ENCODE peak calls at places on chromosomes 3 and 15, in seven cellular contexts. C is HFFc6, Z is fibroblast of lung, M is cardiac muscle cell, P is uterus, D is AG09319, A is fibroblast of pulmonary artery. Y is an unnamed sample.

GRCh38 chr3:135103913-135104312 is 308.9 kb downstream of the EPHB1 start:
- DNase-seq in C (no peak), Z (no peak), M (no peak), P (no peak), D (no peak), A (no peak), Y (no peak)

GRCh38 chr15:69880616-69881309 is 217.0 kb downstream of the TLE3 start:
- DNase-seq in C (no peak), Z (no peak), M (no peak), P (no peak), D (no peak), A (no peak), Y (no peak)

GRCh38 chr15:75673426-75674247 is 25.9 kb downstream of the SNX33 start:
- DNase-seq in C (peak), Z (peak), M (peak), P (peak), D (peak), A (peak), Y (peak)

GRCh38 chr3:124119056-124119721 is 127.3 kb upstream of the ROPN1 start:
- DNase-seq in C (peak), Z (peak), M (peak), P (peak), D (no peak), A (peak), Y (no peak)

GRCh38 chr15:83404143-83404542 is 43.0 kb upstream of the SH3GL3 start:
- DNase-seq in C (no peak), Z (no peak), M (no peak), P (no peak), D (no peak), A (no peak), Y (no peak)

GRCh38 chr3:46416134-46417119 is 9.4 kb downstream of the CCRL2 start:
- DNase-seq in C (no peak), Z (no peak), M (no peak), P (no peak), D (no peak), A (no peak), Y (no peak)

GRCh38 chr3:172848910-172849309 is 98.4 kb downstream of the ECT2 start:
- DNase-seq in C (peak), Z (peak), M (peak), P (no peak), D (no peak), A (peak), Y (no peak)

GRCh38 chr3:17138246-17139039 is 253.7 kb downstream of the PLCL2 start:
- DNase-seq in C (no peak), Z (no peak), M (no peak), P (no peak), D (no peak), A (no peak), Y (no peak)

GRCh38 chr3:191210032-191210431 is 11.0 kb downstream of the OSTN start:
- DNase-seq in C (no peak), Z (no peak), M (no peak), P (no peak), D (no peak), A (no peak), Y (no peak)

GRCh38 chr3:73868688-73869315 is 244.1 kb upstream of the PDZRN3 start:
- DNase-seq in C (peak), Z (peak), M (peak), P (no peak), D (peak), A (peak), Y (peak)

GRCh38 chr3:129867506-129868124 is 25.9 kb downstream of the TMCC1 start:
- DNase-seq in C (no peak), Z (no peak), M (peak), P (no peak), D (no peak), A (peak), Y (no peak)

GRCh38 chr3:102790742-102791141 is 355.9 kb downstream of the ZPLD1 start:
- DNase-seq in C (no peak), Z (peak), M (no peak), P (no peak), D (no peak), A (no peak), Y (no peak)

GRCh38 chr3:101936419-101937331 is 87.4 kb downstream of the NFKBIZ start:
- DNase-seq in C (peak), Z (peak), M (peak), P (no peak), D (peak), A (peak), Y (no peak)

GRCh38 chr3:3998140-3998977 is 199.1 kb downstream of the LRRN1 start:
- DNase-seq in C (no peak), Z (peak), M (peak), P (no peak), D (no peak), A (peak), Y (peak)

GRCh38 chr15:57914350-57915055 is 151.0 kb downstream of the ALDH1A2 start:
- DNase-seq in C (no peak), Z (no peak), M (no peak), P (no peak), D (no peak), A (no peak), Y (no peak)

GRCh38 chr15:89647191-89647851 is 7.9 kb downstream of the KIF7 start:
- DNase-seq in C (peak), Z (peak), M (peak), P (peak), D (no peak), A (peak), Y (peak)
- TF ChIP-seq CTCF in C (peak), Z (peak), M (peak), P (peak), D (peak), A (peak), Y (peak)

GRCh38 chr3:21220944-21221343 is 530.1 kb downstream of the ZNF385D start:
- DNase-seq in C (no peak), Z (no peak), M (no peak), P (no peak), D (no peak), A (no peak), Y (no peak)

GRCh38 chr3:21216598-21216997 is 534.4 kb downstream of the ZNF385D start:
- DNase-seq in C (peak), Z (no peak), M (peak), P (no peak), D (no peak), A (peak), Y (no peak)
- TF ChIP-seq CTCF in C (peak), Z (peak), M (peak), P (no peak), D (peak), A (peak), Y (peak)

GRCh38 chr3:160644491-160644890 is 32.5 kb upstream of the ARL14 start:
- DNase-seq in C (no peak), Z (no peak), M (no peak), P (no peak), D (no peak), A (no peak), Y (no peak)

GRCh38 chr3:160649596-160649995 is 27.4 kb upstream of the ARL14 start:
- DNase-seq in C (no peak), Z (peak), M (no peak), P (no peak), D (no peak), A (no peak), Y (no peak)

GRCh38 chr3:160648701-160649100 is 28.3 kb upstream of the ARL14 start:
- DNase-seq in C (no peak), Z (no peak), M (no peak), P (no peak), D (no peak), A (no peak), Y (no peak)

GRCh38 chr3:160641675-160642330 is 35.2 kb upstream of the ARL14 start:
- DNase-seq in C (no peak), Z (peak), M (peak), P (no peak), D (no peak), A (peak), Y (no peak)

DNA sequence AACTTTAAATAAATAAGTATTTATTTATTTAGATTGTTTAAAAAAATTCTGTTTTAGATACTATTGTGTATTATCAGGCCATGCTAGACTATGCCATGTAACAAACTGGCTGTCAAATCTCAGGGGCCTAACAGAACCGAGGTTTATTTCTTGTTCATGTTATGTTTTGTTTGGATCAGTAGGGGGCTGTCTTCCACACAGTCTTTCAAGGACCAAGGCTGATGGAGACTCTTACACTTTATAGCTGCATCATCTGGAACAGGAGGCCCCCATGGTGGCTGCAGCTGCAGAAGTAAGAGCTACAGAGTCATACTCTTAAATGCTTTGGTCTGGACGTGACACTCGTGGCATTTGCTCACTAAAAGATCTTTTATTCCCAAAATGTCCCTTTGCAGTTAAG is 33.0 kb upstream of the ARL14 start:
- DNase-seq in C (no peak), Z (no peak), M (no peak), P (no peak), D (no peak), A (no peak), Y (no peak)
- TF ChIP-seq CTCF in C (no peak), Z (no peak), M (peak), P (no peak), D (no peak), A (peak), Y (peak)

DNA sequence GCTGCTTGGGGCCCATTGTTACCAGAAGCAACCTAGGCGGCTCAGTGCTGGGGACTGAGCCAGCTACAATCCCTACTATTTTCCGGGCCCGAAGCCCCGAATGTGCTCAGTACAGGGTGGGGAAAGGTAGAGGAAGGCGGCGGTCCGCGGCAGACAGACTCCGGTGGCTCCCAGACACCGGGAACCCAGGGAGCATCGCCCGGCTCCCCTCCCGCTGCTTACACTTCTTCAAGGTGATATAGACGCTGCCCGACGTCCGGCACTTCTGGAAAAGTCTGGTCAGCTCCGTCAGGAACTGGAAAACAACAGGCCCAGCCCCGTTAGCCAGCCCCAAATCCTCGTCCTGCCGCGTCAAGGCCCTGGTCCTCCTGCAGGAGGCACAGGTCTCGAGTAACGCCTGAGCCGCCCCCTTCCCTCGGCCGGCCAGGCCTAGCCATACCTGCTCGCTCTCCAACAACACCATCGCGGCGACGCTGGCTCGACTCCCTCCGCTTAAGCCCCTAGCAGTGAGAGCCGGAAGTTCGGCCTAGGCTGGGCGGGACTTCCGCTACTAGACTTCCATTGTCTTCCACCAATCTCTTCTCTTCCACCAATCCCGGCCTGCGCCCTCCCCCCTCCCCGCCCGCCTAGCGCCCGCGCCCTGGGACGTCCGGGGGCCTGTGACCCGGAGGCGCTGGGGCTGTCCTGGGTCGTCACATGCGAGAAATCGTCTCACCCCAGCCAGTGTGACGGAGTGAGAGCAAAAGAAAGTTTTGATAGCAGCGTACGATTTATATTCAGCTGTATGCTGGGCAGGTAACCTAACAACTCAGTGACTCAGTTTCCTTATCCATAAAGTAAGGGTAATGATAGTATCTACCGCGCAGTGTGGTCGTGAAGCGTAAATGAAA is at the start of gene SRP14:
- DNase-seq in C (peak), Z (peak), M (peak), P (peak), D (peak), A (peak), Y (peak)
- TF ChIP-seq CTCF in C (peak), Z (no peak), M (no peak), P (no peak), D (no peak), A (no peak), Y (no peak)

DNA sequence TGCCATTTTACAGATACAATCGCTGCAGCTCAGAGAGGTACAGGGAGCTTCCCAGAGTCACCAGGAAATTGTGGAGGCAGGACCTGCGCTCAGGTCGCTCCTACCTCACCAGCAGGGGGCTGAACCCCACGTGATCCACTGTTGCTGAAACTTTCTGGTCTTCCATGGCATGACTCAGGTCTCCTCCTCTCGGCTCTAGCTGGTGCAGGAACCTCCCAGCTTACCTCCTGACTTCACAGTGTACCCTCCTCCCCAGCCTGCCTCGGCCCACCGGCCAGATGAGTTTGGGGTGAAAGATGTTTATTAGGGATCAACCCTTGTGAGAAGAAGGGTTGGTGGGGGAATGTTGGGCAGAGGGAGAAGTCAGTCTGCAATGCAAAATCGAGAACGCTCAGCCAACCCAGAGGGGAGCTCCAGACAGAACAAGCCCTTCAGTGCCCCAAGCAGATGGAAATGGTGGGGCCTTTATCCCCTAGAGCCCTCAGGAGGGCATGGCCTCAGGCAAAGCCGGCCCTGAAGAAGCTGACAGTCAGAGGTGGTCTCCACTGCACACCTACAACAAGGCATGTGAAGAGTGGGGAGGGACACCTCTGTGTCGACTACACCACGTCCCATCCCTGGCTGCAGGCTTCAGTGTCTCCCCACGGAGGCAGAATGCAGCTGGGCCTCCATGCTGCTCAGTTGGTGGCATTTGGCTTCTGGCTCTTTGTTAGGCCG is 118.6 kb upstream of the PRR20G start:
- DNase-seq in C (peak), Z (peak), M (peak), P (no peak), D (no peak), A (peak), Y (no peak)
- TF ChIP-seq CTCF in C (peak), Z (no peak), M (peak), P (no peak), D (no peak), A (peak), Y (peak)

GRCh38 chr3:132004571-132004970 is 30.2 kb downstream of the CPNE4 start:
- DNase-seq in C (peak), Z (peak), M (peak), P (no peak), D (no peak), A (peak), Y (no peak)

GRCh38 chr3:132007617-132008016 is 27.2 kb downstream of the CPNE4 start:
- DNase-seq in C (no peak), Z (no peak), M (no peak), P (no peak), D (no peak), A (no peak), Y (no peak)

GRCh38 chr3:132008841-132009638 is 25.8 kb downstream of the CPNE4 start:
- DNase-seq in C (no peak), Z (peak), M (no peak), P (no peak), D (no peak), A (no peak), Y (no peak)

GRCh38 chr3:132003685-132004084 is 31.1 kb downstream of the CPNE4 start:
- DNase-seq in C (no peak), Z (no peak), M (no peak), P (no peak), D (no peak), A (no peak), Y (no peak)

GRCh38 chr3:132006605-132007204 is 28.1 kb downstream of the CPNE4 start:
- DNase-seq in C (peak), Z (peak), M (peak), P (no peak), D (no peak), A (peak), Y (peak)
- TF ChIP-seq CTCF in C (peak), Z (peak), M (peak), P (no peak), D (peak), A (peak), Y (peak)

Y was measured in nephron progenitor cell.